ENCODE peak calls at places on chromosome 15, in eight cellular contexts. G is stimulated activated CD4-positive, alpha-beta T cell treated with anti-CD3 and anti-CD28 coated beads, TNF-alpha, amount 100 ng/mL, for 1 hour; S is T-helper 2 cell; Q is NCI-H748 treated with DMSO at 0.1 percent for 48 hours; C is activated gamma-delta T cell; J is AG09319; U is thyroid gland; Z is neural progenitor cell. B is an unnamed sample.

GRCh38 chr15:92733934-92734521 is 78.5 kb upstream of the FAM174B start:
- DNase-seq in U (peak; percentile 37), J (no peak), S (no peak), Q (peak; percentile 31), G (no peak), C (no peak), Z (no peak), B (no peak)

GRCh38 chr15:57446393-57446792 is 70.1 kb downstream of the CGNL1 start:
- DNase-seq in C (no peak), Q (no peak), Z (no peak), S (no peak), U (no peak), J (no peak), G (no peak), B (no peak)

GRCh38 chr15:29126821-29127461 is 142.7 kb downstream of the NSMCE3 start:
- DNase-seq in C (no peak), G (no peak), S (no peak), Z (peak; percentile 54), J (no peak), U (no peak), Q (no peak), B (peak; percentile 15)

GRCh38 chr15:25235391-25235790 is 203.4 kb downstream of the UBE3A start:
- DNase-seq in G (no peak), U (no peak), Q (no peak), J (no peak), Z (no peak), S (no peak), C (no peak), B (no peak)

GRCh38 chr15:68633181-68634121 is 54.7 kb downstream of the CORO2B start:
- DNase-seq in U (no peak), Z (no peak), J (no peak), G (no peak), S (no peak), Q (no peak), C (no peak), B (no peak)

GRCh38 chr15:59371458-59372351 is 966 bp downstream of the MYO1E start:
- DNase-seq in J (no peak), U (peak; percentile 69), C (peak; percentile 12), Z (peak; percentile 66), S (no peak), Q (no peak), G (no peak), B (no peak)

GRCh38 chr15:78129098-78130011 is 1.9 kb downstream of the CIB2 start:
- DNase-seq in J (no peak), Q (no peak), U (peak; percentile 30), C (no peak), Z (no peak), G (no peak), S (no peak), B (no peak)

GRCh38 chr15:29475096-29475495 is 205.5 kb upstream of the NSMCE3 start:
- DNase-seq in J (no peak), C (no peak), Z (no peak), G (no peak), U (no peak), S (no peak), Q (no peak), B (no peak)

GRCh38 chr15:63190993-63191392 is 1.6 kb downstream of the RAB8B start:
- DNase-seq in G (no peak), C (no peak), Z (no peak), J (no peak), U (no peak), S (no peak), Q (no peak), B (no peak)

GRCh38 chr15:72231847-72232461 is 964 bp upstream of the PKM start:
- DNase-seq in J (no peak), Q (peak; percentile 63), S (no peak), Z (peak; percentile 41), C (no peak), U (peak; percentile 12), G (no peak), B (peak; percentile 70)

GRCh38 chr15:71780349-71780976 is 29.9 kb upstream of the NR2E3 start:
- DNase-seq in G (no peak), U (peak; percentile 57), C (no peak), Z (peak; percentile 80), Q (no peak), J (peak; percentile 32), S (no peak), B (peak; percentile 60)

GRCh38 chr15:72873379-72874233 is 90.0 kb upstream of the ADPGK start:
- DNase-seq in Z (no peak), J (no peak), U (no peak), Q (no peak), G (no peak), C (no peak), S (no peak), B (no peak)

GRCh38 chr15:40493089-40493840 is 22.5 kb downstream of the CHST14 start:
- DNase-seq in U (no peak), S (peak; percentile 45), G (no peak), Z (no peak), Q (no peak), J (no peak), C (no peak), B (no peak)

GRCh38 chr15:73367624-73368300 is 996 bp downstream of the HCN4 start:
- DNase-seq in Z (peak; percentile 64), G (no peak), C (no peak), Q (no peak), U (no peak), S (no peak), J (no peak), B (no peak)

B was measured in Kasumi-1.